ENCODE peak calls at places on chromosome 16, in nine cellular contexts. G is BJ; C is mucosa of gallbladder; J is NCI-H1092; E is Kasumi-1; X is CD8-positive, alpha-beta T cell; A is left colon; M is Ammon's horn; Y is CD8-positive, alpha-beta memory T cell. T is an unnamed sample.

GRCh38 chr16:85167589-85168537 is 55.6 kb upstream of the CIBAR2 start:
- DNase-seq in G (no peak), C (no peak), J (no peak), E (no peak), X (peak; percentile 21), A (no peak), M (no peak), Y (no peak), T (peak; percentile 46)

GRCh38 chr16:89491238-89491869 is 993 bp upstream of the ANKRD11 start:
- DNase-seq in G (no peak), C (no peak), J (no peak), E (peak; percentile 73), X (no peak), A (no peak), M (no peak), Y (no peak), T (no peak)

GRCh38 chr16:84605339-84605848 is 12.5 kb downstream of the COTL1 start:
- DNase-seq in G (no peak), C (no peak), J (no peak), E (no peak), X (no peak), A (no peak), M (no peak), Y (no peak), T (no peak)

GRCh38 chr16:88505405-88506082 is 52.5 kb downstream of the ZFPM1 start:
- DNase-seq in G (no peak), C (peak; percentile 87), J (peak; percentile 75), E (no peak), X (peak; percentile 87), A (peak; percentile 93), M (no peak), Y (peak; percentile 81), T (peak; percentile 91)

GRCh38 chr16:57092786-57093301 is 461 bp downstream of the CPNE2 start:
- DNase-seq in G (no peak), C (no peak), J (no peak), E (peak; percentile 31), X (peak; percentile 42), A (peak; percentile 70), M (no peak), Y (peak; percentile 56), T (peak; percentile 69)

GRCh38 chr16:11233727-11234376 is 22.2 kb downstream of the SOCS1 start:
- DNase-seq in G (no peak), C (no peak), J (no peak), E (no peak), X (peak; percentile 55), A (no peak), M (no peak), Y (peak; percentile 49), T (no peak)

GRCh38 chr16:31402687-31403086 is 9.6 kb downstream of the ITGAD start:
- DNase-seq in G (no peak), C (no peak), J (no peak), E (no peak), X (no peak), A (no peak), M (no peak), Y (no peak), T (no peak)

GRCh38 chr16:48188449-48189102 is 32.8 kb upstream of the ABCC12 start:
- DNase-seq in G (no peak), C (no peak), J (no peak), E (peak; percentile 89), X (no peak), A (no peak), M (peak; percentile 31), Y (no peak), T (no peak)

GRCh38 chr16:62391940-62392339 is 355.7 kb upstream of the CDH8 start:
- DNase-seq in G (no peak), C (no peak), J (no peak), E (no peak), X (no peak), A (no peak), M (no peak), Y (no peak), T (no peak)

GRCh38 chr16:30145692-30146091 is 22.7 kb upstream of the MAPK3 start:
- DNase-seq in G (no peak), C (no peak), J (no peak), E (no peak), X (no peak), A (no peak), M (no peak), Y (no peak), T (no peak)

GRCh38 chr16:46757339-46758050 is 9.4 kb upstream of the MYLK3 start:
- DNase-seq in G (no peak), C (no peak), J (peak; percentile 49), E (no peak), X (no peak), A (no peak), M (no peak), Y (no peak), T (no peak)

GRCh38 chr16:87337247-87337646 is 20.1 kb upstream of the C16orf95 start:
- DNase-seq in G (no peak), C (no peak), J (no peak), E (no peak), X (no peak), A (no peak), M (no peak), Y (no peak), T (no peak)

GRCh38 chr16:83366228-83366627 is 441.6 kb upstream of the HSBP1 start:
- DNase-seq in G (no peak), C (no peak), J (no peak), E (no peak), X (no peak), A (no peak), M (no peak), Y (no peak), T (no peak)

GRCh38 chr16:29126057-29126494 is 141.2 kb downstream of the LAT start:
- DNase-seq in G (no peak), C (no peak), J (no peak), E (peak; percentile 43), X (peak; percentile 35), A (no peak), M (peak; percentile 50), Y (peak; percentile 32), T (no peak)

GRCh38 chr16:88681709-88682451 is 4.4 kb downstream of the SNAI3 start:
- DNase-seq in G (no peak), C (no peak), J (no peak), E (peak; percentile 92), X (peak; percentile 78), A (peak; percentile 69), M (peak; percentile 84), Y (peak; percentile 71), T (peak; percentile 69)

GRCh38 chr16:28561557-28562187 is 8.0 kb downstream of the SGF29 start:
- DNase-seq in G (no peak), C (no peak), J (no peak), E (no peak), X (no peak), A (no peak), M (no peak), Y (no peak), T (no peak)

GRCh38 chr16:3782566-3782965 is 65.2 kb upstream of the TRAP1 start:
- DNase-seq in G (no peak), C (no peak), J (no peak), E (no peak), X (no peak), A (no peak), M (no peak), Y (no peak), T (no peak)

GRCh38 chr16:89013111-89013510 is 36.1 kb upstream of the CBFA2T3 start:
- DNase-seq in G (no peak), C (no peak), J (no peak), E (no peak), X (no peak), A (no peak), M (no peak), Y (no peak), T (no peak)

GRCh38 chr16:55469821-55470532 is 9.0 kb upstream of the MMP2 start:
- DNase-seq in G (no peak), C (no peak), J (no peak), E (no peak), X (no peak), A (no peak), M (no peak), Y (no peak), T (no peak)

GRCh38 chr16:26985100-26986065 is 81.3 kb upstream of the C16orf82 start:
- DNase-seq in G (no peak), C (no peak), J (no peak), E (no peak), X (no peak), A (no peak), M (no peak), Y (no peak), T (no peak)

GRCh38 chr16:49474741-49475140 is 101.1 kb downstream of the C16orf78 start:
- DNase-seq in G (no peak), C (no peak), J (no peak), E (no peak), X (no peak), A (peak; percentile 0), M (peak; percentile 13), Y (no peak), T (peak; percentile 24)

GRCh38 chr16:85564277-85565051 is 48.7 kb upstream of the GSE1 start:
- DNase-seq in G (no peak), C (no peak), J (no peak), E (peak; percentile 10), X (no peak), A (peak; percentile 62), M (no peak), Y (no peak), T (peak; percentile 76)

GRCh38 chr16:28534542-28535373 is 4.0 kb downstream of the NUPR1 start:
- DNase-seq in G (no peak), C (no peak), J (no peak), E (no peak), X (no peak), A (no peak), M (no peak), Y (peak; percentile 34), T (no peak)

GRCh38 chr16:3074860-3075545 is 9.6 kb downstream of the IL32 start:
- DNase-seq in G (no peak), C (peak; percentile 47), J (no peak), E (peak; percentile 48), X (peak; percentile 90), A (peak; percentile 46), M (no peak), Y (peak; percentile 91), T (peak; percentile 85)

GRCh38 chr16:66735891-66736290 is 15.5 kb downstream of the DYNC1LI2 start:
- DNase-seq in G (no peak), C (no peak), J (no peak), E (no peak), X (no peak), A (no peak), M (no peak), Y (no peak), T (no peak)

GRCh38 chr16:80084614-80085013 is 456.2 kb upstream of the DYNLRB2 start:
- DNase-seq in G (no peak), C (peak; percentile 63), J (no peak), E (no peak), X (no peak), A (peak; percentile 11), M (peak; percentile 80), Y (no peak), T (peak; percentile 60)

GRCh38 chr16:5885521-5885920 is 787.9 kb upstream of the EEF2KMT start:
- DNase-seq in G (no peak), C (no peak), J (no peak), E (no peak), X (no peak), A (no peak), M (no peak), Y (no peak), T (no peak)

GRCh38 chr16:17776888-17777287 is 306.1 kb upstream of the XYLT1 start:
- DNase-seq in G (no peak), C (no peak), J (no peak), E (no peak), X (no peak), A (no peak), M (peak; percentile 61), Y (no peak), T (no peak)

GRCh38 chr16:67177743-67178699 is 5.7 kb downstream of the MATCAP1 start:
- DNase-seq in G (no peak), C (peak; percentile 81), J (peak; percentile 72), E (peak; percentile 37), X (peak; percentile 69), A (peak; percentile 86), M (peak; percentile 61), Y (peak; percentile 43), T (peak; percentile 93)

GRCh38 chr16:85091522-85091910 is 20.8 kb downstream of the CIBAR2 start:
- DNase-seq in G (no peak), C (no peak), J (no peak), E (no peak), X (peak; percentile 31), A (no peak), M (no peak), Y (no peak), T (no peak)

GRCh38 chr16:66899945-66900688 is 18.6 kb downstream of the CDH16 start:
- DNase-seq in G (no peak), C (peak; percentile 89), J (peak; percentile 56), E (no peak), X (no peak), A (peak; percentile 90), M (no peak), Y (no peak), T (peak; percentile 88)

T was measured in mucosa of descending colon.